ENCODE peak calls at places on chromosomes 12 and 14, in seven cellular contexts. O is sigmoid colon, Q is H1, M is AG04450, J is heart right ventricle, X is HFF-Myc, S is psoas muscle. H is an unnamed sample.

GRCh38 chr12:5588231-5588995 is 156.5 kb downstream of the NTF3 start:
- DNase-seq in S (no peak), X (no peak), M (no peak), Q (no peak), O (no peak), J (no peak), H (no peak)

GRCh38 chr14:47715330-47715729 is 39.9 kb upstream of the MDGA2 start:
- DNase-seq in M (no peak), Q (no peak), X (no peak), J (no peak), S (no peak), O (no peak), H (no peak)

GRCh38 chr14:96479435-96480146 is 22.6 kb upstream of the PAPOLA start:
- DNase-seq in S (no peak), Q (no peak), X (no peak), O (no peak), J (no peak), M (no peak), H (no peak)

GRCh38 chr12:50952510-50952909 is at the start of gene HIGD1C:
- DNase-seq in O (no peak), M (no peak), X (no peak), Q (no peak), J (no peak), S (no peak), H (no peak)

GRCh38 chr14:82621881-82622450 is 1088.3 kb upstream of the SEL1L start:
- DNase-seq in Q (peak), M (no peak), X (no peak), S (no peak), O (peak), J (no peak), H (no peak)

GRCh38 chr12:71070416-71071155 is 87.2 kb downstream of the TSPAN8 start:
- DNase-seq in O (no peak), M (no peak), Q (no peak), J (no peak), S (no peak), X (no peak), H (no peak)

GRCh38 chr14:104436741-104437701 is 142.5 kb upstream of the C14orf180 start:
- DNase-seq in X (no peak), J (peak), O (no peak), M (no peak), S (peak), Q (peak), H (no peak)

GRCh38 chr12:3167636-3168035 is 90.5 kb downstream of the TSPAN9 start:
- DNase-seq in Q (no peak), X (no peak), J (no peak), S (peak), M (no peak), O (no peak), H (no peak)

GRCh38 chr12:82210882-82211281 is 147.3 kb downstream of the CCDC59 start:
- DNase-seq in M (no peak), Q (no peak), S (no peak), O (no peak), J (no peak), X (no peak), H (no peak)

GRCh38 chr12:5586201-5586600 is 154.3 kb downstream of the NTF3 start:
- DNase-seq in M (no peak), S (no peak), X (peak), Q (no peak), J (no peak), O (no peak), H (no peak)

GRCh38 chr12:81329088-81329487 is 251.2 kb downstream of the ACSS3 start:
- DNase-seq in Q (peak), M (no peak), J (no peak), O (no peak), S (no peak), X (no peak), H (no peak)

GRCh38 chr12:82757611-82758010 is 70.9 kb downstream of the TMTC2 start:
- DNase-seq in J (no peak), Q (no peak), M (no peak), S (no peak), O (no peak), X (no peak), H (no peak)

GRCh38 chr12:67681145-67681778 is 32.7 kb downstream of the DYRK2 start:
- DNase-seq in X (peak), Q (no peak), J (no peak), M (peak), O (no peak), S (no peak), H (no peak)

GRCh38 chr12:119006749-119007148 is 25.4 kb downstream of the SRRM4 start:
- DNase-seq in S (no peak), O (no peak), Q (no peak), J (no peak), X (no peak), M (no peak), H (no peak)

GRCh38 chr12:92539966-92540791 is 162.6 kb upstream of the PLEKHG7 start:
- DNase-seq in S (peak), M (no peak), O (peak), J (peak), X (no peak), Q (peak), H (no peak)

GRCh38 chr12:96197503-96198272 is 3.5 kb downstream of the ELK3 start:
- DNase-seq in M (peak), Q (no peak), O (no peak), J (no peak), X (peak), S (no peak), H (no peak)

GRCh38 chr14:95458459-95458858 is 58.0 kb downstream of the SYNE3 start:
- DNase-seq in Q (no peak), J (no peak), S (no peak), X (no peak), O (no peak), M (no peak), H (no peak)

GRCh38 chr12:109827566-109828550 is 5.3 kb downstream of the TRPV4 start:
- DNase-seq in Q (no peak), J (peak), S (peak), O (peak), X (no peak), M (no peak), H (no peak)

GRCh38 chr12:9796346-9796745 is 30.9 kb upstream of the KLRF1 start:
- DNase-seq in O (no peak), M (no peak), S (no peak), Q (no peak), X (no peak), J (no peak), H (no peak)

GRCh38 chr12:46430340-46430948 is 57.9 kb upstream of the SLC38A2 start:
- DNase-seq in X (peak), Q (no peak), J (no peak), O (no peak), M (peak), S (no peak), H (no peak)

GRCh38 chr14:54782803-54783659 is 119.6 kb downstream of the GCH1 start:
- DNase-seq in O (peak), J (no peak), Q (no peak), S (no peak), M (no peak), X (no peak), H (no peak)

GRCh38 chr12:50734409-50735263 is 29.3 kb upstream of the ATF1 start:
- DNase-seq in O (no peak), S (no peak), J (no peak), M (no peak), Q (peak), X (no peak), H (no peak)

DNA sequence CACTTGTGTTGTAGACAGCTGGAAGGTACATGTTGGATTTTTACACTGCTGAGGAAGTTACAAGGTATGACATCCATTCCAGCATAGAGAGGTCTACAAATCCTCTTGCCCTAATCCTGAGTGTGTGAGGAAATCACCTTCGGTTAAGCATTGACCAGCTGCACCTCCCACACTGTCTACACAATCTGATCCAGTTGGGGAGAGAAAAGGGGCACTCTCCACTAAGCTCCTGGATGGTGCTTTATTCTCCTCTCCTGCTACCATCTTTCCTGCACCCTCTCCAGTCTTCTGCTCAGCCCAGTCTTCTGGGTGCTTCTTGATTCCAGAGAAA is at the start of gene OR6J1:
- DNase-seq in Q (no peak), M (no peak), O (no peak), J (no peak), X (no peak), S (no peak), H (no peak)
- TF ChIP-seq CTCF in Q (no peak), M (no peak), O (no peak), J (no peak), X (no peak), S (no peak), H (no peak)

DNA sequence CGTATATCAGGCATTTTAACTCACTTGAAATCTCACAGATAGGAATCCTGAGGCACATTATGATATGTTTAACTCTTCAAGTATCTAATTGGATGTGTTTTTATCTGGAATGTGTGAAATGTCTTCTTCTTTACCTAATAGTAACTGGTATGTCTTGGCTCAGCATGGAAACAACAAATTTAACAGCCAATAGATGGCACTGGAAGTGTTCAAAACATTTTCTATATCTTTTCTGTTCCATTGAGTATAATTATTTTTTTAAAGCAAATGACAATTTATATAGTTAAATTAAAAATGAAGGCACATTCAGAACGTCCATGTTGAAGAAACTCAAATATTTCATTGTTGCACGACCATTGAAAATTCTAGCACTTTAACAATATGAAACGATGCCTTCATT is 164.6 kb upstream of the SLC16A7 start:
- DNase-seq in M (no peak), Q (no peak), S (no peak), O (no peak), J (no peak), X (no peak), H (no peak)
- TF ChIP-seq CTCF in M (peak), Q (no peak), S (no peak), O (no peak), J (peak), X (peak), H (no peak)

GRCh38 chr12:57240926-57241555 is 9.9 kb downstream of the STAC3 start:
- DNase-seq in Q (peak), M (no peak), X (no peak), S (peak), O (peak), J (no peak), H (no peak)
- TF ChIP-seq CTCF in Q (no peak), M (peak), X (no peak), S (peak), O (no peak), J (no peak), H (no peak)

GRCh38 chr12:104454997-104455396 is 1.8 kb upstream of the CHST11 start:
- DNase-seq in X (peak), Q (no peak), O (peak), J (no peak), S (no peak), M (no peak), H (no peak)

GRCh38 chr12:104456950-104457745 is 400 bp downstream of the CHST11 start:
- DNase-seq in S (peak), X (peak), J (peak), O (peak), Q (peak), M (peak), H (peak)

GRCh38 chr12:104455594-104456416 is 943 bp upstream of the CHST11 start:
- DNase-seq in S (no peak), M (no peak), J (no peak), X (no peak), O (no peak), Q (no peak), H (no peak)

GRCh38 chr12:104457746-104458644 is 1.2 kb downstream of the CHST11 start:
- DNase-seq in M (no peak), S (peak), O (peak), X (no peak), Q (peak), J (peak), H (peak)

DNA sequence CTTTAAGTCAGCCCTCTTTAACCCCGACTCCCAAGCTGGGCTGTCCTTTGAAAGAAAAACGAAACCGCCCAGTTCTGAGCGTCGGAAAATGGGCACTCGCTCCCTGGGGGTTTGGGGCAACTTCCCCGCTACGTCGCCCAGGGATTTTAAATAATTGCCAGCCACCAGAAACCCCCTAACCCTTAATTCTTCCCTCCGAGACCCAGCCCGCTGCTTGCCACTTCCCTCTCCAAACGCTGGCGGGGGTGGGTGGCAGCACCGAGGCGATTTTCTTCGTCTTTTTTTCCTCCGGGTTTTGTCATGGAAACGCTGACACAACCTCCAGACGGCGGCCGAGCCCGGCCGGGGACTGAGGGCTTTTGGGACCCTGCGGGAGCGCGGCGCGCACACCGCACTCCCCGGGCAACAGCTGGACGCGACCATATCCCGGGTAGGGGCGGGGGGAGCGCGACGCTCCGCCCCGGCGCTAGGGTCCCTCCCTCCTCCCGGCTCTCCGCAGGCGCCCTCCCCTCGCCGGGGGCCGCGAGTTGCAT is at the start of gene CHST11:
- DNase-seq in M (peak), Q (peak), X (peak), S (peak), J (peak), O (peak), H (peak)
- TF ChIP-seq CTCF in M (peak), Q (peak), X (peak), S (peak), J (peak), O (peak), H (no peak)

GRCh38 chr12:17992002-17992656 is 97.9 kb downstream of the RERGL start:
- DNase-seq in J (no peak), Q (no peak), S (no peak), M (no peak), O (no peak), X (peak), H (no peak)
- TF ChIP-seq CTCF in J (peak), Q (peak), S (peak), M (peak), O (no peak), X (peak), H (no peak)

GRCh38 chr14:90756755-90757345 is 59.4 kb downstream of the TTC7B start:
- DNase-seq in J (no peak), M (no peak), S (peak), Q (peak), X (no peak), O (no peak), H (no peak)
- TF ChIP-seq CTCF in J (no peak), M (no peak), S (peak), Q (peak), X (peak), O (no peak), H (no peak)

GRCh38 chr12:121009744-121010143 is 6.5 kb downstream of the C12orf43 start:
- DNase-seq in J (no peak), S (no peak), M (no peak), Q (no peak), O (no peak), X (no peak), H (no peak)
- TF ChIP-seq CTCF in J (peak), S (no peak), M (peak), Q (peak), O (peak), X (peak), H (no peak)

H was measured in CD8-positive, alpha-beta T cell.